ENCODE peak calls at places on chromosomes 16 and 17, in ten cellular contexts. R is heart right ventricle, N is transverse colon, Y is uterus, V is GM23338, E is cardiac muscle cell, K is kidney, G is adrenal gland, S is dorsolateral prefrontal cortex, U is lung. J is an unnamed sample.

GRCh38 chr17:49694847-49695697 is 12.7 kb downstream of the SLC35B1 start:
- DNase-seq in R (peak), N (peak), Y (peak), V (peak), E (peak), K (no peak), G (peak), S (no peak), U (peak), J (peak)

GRCh38 chr17:5557485-5557884 is 26.8 kb downstream of the NLRP1 start:
- DNase-seq in R (no peak), N (no peak), Y (no peak), V (no peak), E (peak), K (no peak), G (no peak), S (no peak), U (no peak), J (no peak)

GRCh38 chr17:27525316-27525715 is 69.1 kb downstream of the KSR1 start:
- DNase-seq in R (no peak), N (no peak), Y (no peak), V (no peak), E (no peak), K (no peak), G (no peak), S (no peak), U (no peak), J (no peak)

GRCh38 chr16:64152010-64152767 is 969.7 kb downstream of the CDH11 start:
- DNase-seq in R (no peak), N (no peak), Y (no peak), V (no peak), E (no peak), K (no peak), G (no peak), S (no peak), U (no peak), J (no peak)

GRCh38 chr17:9258115-9259020 is 237.1 kb downstream of the NTN1 start:
- DNase-seq in R (no peak), N (no peak), Y (no peak), V (no peak), E (no peak), K (peak), G (no peak), S (no peak), U (no peak), J (no peak)

GRCh38 chr17:60390223-60390622 is 1.7 kb downstream of the USP32 start:
- DNase-seq in R (no peak), N (no peak), Y (no peak), V (no peak), E (peak), K (peak), G (no peak), S (no peak), U (peak), J (no peak)

GRCh38 chr17:30344283-30345088 is 10.6 kb upstream of the TMIGD1 start:
- DNase-seq in R (peak), N (peak), Y (peak), V (no peak), E (peak), K (no peak), G (peak), S (peak), U (peak), J (no peak)

GRCh38 chr17:45367216-45367615 is 50.4 kb upstream of the MAP3K14 start:
- DNase-seq in R (no peak), N (no peak), Y (no peak), V (no peak), E (no peak), K (no peak), G (no peak), S (no peak), U (no peak), J (no peak)

GRCh38 chr17:64682261-64683181 is 20.4 kb upstream of the SMURF2 start:
- DNase-seq in R (no peak), N (no peak), Y (no peak), V (no peak), E (no peak), K (no peak), G (no peak), S (no peak), U (no peak), J (no peak)

DNA sequence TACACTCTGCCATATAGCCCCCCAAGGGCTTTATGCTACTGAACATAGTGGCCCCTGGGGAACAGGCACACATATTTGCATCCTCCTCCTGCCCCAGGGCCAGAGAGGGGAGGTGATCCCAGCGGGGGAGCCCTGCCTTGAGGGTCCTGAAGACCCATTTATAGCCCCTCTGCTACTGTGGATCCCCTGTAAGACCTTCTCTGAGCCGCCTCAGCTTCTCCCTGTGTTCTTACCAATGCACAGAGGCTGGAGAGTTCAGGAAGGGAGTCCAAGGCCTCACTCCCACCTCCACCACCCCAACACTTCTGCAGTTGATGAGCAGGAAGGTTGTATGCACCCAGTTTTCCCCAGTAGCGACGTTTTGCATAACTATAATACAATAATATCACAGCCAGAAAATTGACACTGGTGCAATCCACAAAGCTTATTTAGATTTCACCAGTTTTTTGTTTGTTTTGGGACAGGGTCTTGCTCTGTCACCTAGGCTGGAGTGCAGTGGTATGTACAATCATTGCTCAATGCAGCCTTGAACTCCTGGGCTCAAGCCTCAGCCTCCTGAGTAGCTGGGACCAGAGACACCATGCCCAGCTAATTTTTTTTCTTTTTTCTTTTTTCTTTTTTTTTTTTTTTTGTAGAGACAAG is 1.3 kb upstream of the FAM83G start:
- DNase-seq in R (peak), N (no peak), Y (no peak), V (no peak), E (no peak), K (peak), G (no peak), S (no peak), U (no peak), J (no peak)
- H3K27ac ChIP-seq in R (no peak), N (no peak), Y (no peak), V (no peak), E (no peak), K (no peak), G (no peak), S (no peak), U (no peak), J (no peak)

GRCh38 chr16:59188029-59188428 is 453.9 kb upstream of the GOT2 start:
- DNase-seq in R (no peak), N (no peak), Y (no peak), V (no peak), E (no peak), K (no peak), G (no peak), S (no peak), U (no peak), J (no peak)

GRCh38 chr16:59198487-59198886 is 464.4 kb upstream of the GOT2 start:
- DNase-seq in R (no peak), N (no peak), Y (no peak), V (no peak), E (no peak), K (no peak), G (no peak), S (no peak), U (no peak), J (no peak)

GRCh38 chr16:59195242-59195641 is 461.1 kb upstream of the GOT2 start:
- DNase-seq in R (no peak), N (no peak), Y (no peak), V (no peak), E (no peak), K (no peak), G (no peak), S (no peak), U (no peak), J (no peak)

GRCh38 chr16:59192551-59193199 is 458.6 kb upstream of the GOT2 start:
- DNase-seq in R (no peak), N (no peak), Y (no peak), V (peak), E (no peak), K (no peak), G (peak), S (no peak), U (no peak), J (no peak)
- TF ChIP-seq CTCF in R (peak), N (no peak), Y (no peak), V (peak), E (peak), K (peak), G (peak), S (peak), U (peak), J (no peak)

GRCh38 chr16:69324585-69325253 is 5.7 kb downstream of the PDF start:
- DNase-seq in R (no peak), N (no peak), Y (no peak), V (no peak), E (no peak), K (peak), G (no peak), S (no peak), U (no peak), J (no peak)
- H3K27ac ChIP-seq in R (no peak), N (no peak), Y (peak), V (peak), E (peak), K (peak), G (no peak), S (no peak), U (no peak), J (no peak)

GRCh38 chr16:82340531-82340930 is 170.5 kb upstream of the MPHOSPH6 start:
- DNase-seq in R (no peak), N (no peak), Y (no peak), V (no peak), E (no peak), K (no peak), G (no peak), S (peak), U (no peak), J (no peak)

GRCh38 chr16:82345318-82345717 is 175.3 kb upstream of the MPHOSPH6 start:
- DNase-seq in R (no peak), N (no peak), Y (no peak), V (peak), E (no peak), K (no peak), G (no peak), S (no peak), U (no peak), J (no peak)

GRCh38 chr16:82341146-82341669 is 171.2 kb upstream of the MPHOSPH6 start:
- DNase-seq in R (no peak), N (no peak), Y (no peak), V (no peak), E (no peak), K (no peak), G (no peak), S (no peak), U (no peak), J (no peak)

DNA sequence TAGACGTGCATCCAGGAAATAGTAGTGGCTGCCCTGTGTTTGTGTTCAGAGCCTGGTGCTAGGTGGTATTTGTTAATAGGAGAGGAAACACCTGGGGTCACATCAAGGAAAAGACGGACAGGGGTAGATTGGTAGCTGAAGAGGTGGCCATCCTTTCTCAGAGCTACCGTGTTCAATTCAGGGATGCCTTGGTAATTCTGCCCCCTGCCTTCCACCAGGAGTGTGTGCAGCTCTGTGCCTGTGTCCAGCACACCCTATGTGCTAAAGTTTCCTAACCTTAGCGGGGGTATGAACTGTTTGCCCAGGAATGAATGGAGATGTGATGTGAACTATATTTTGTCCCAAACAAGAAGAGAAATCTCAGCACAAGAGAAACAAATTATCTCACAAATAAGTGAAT is 174.1 kb upstream of the MPHOSPH6 start:
- DNase-seq in R (no peak), N (no peak), Y (no peak), V (peak), E (peak), K (no peak), G (no peak), S (no peak), U (no peak), J (no peak)
- TF ChIP-seq CTCF in R (peak), N (peak), Y (no peak), V (peak), E (peak), K (peak), G (peak), S (peak), U (peak), J (no peak)

J was measured in CD8-positive, alpha-beta T cell.